ENCODE peak calls at places on chromosomes 7 and 10, in seven cellular contexts. I, V, H, N, K, C and B are unnamed samples.

GRCh38 chr10:124416733-124417132 is 2.0 kb downstream of the OAT start:
- DNase-seq in V (no peak), N (no peak), I (no peak), H (no peak), C (peak; percentile 31), K (no peak), B (no peak)

GRCh38 chr7:43057151-43057550 is 55.3 kb upstream of the HECW1 start:
- DNase-seq in K (no peak), C (no peak), H (no peak), N (no peak), I (no peak), V (no peak), B (no peak)

GRCh38 chr7:137772748-137773147 is 74.0 kb downstream of the DGKI start:
- DNase-seq in I (no peak), K (no peak), H (no peak), V (no peak), N (no peak), C (no peak), B (no peak)

GRCh38 chr7:99109108-99110051 is 34.5 kb downstream of the SMURF1 start:
- DNase-seq in C (no peak), V (peak; percentile 60), N (no peak), H (peak; percentile 50), I (no peak), K (peak; percentile 17), B (peak; percentile 37)

GRCh38 chr10:4981722-4982471 is 18.7 kb downstream of the AKR1C1 start:
- DNase-seq in N (no peak), V (no peak), K (no peak), I (peak; percentile 66), C (peak; percentile 94), H (no peak), B (no peak)

GRCh38 chr10:78892383-78893191 is 176.2 kb upstream of the ZMIZ1 start:
- DNase-seq in N (no peak), K (no peak), H (no peak), I (peak; percentile 11), C (no peak), V (peak; percentile 8), B (peak; percentile 24)

GRCh38 chr10:128316327-128316726 is 190.1 kb upstream of the MKI67 start:
- DNase-seq in N (no peak), C (no peak), H (no peak), I (no peak), V (no peak), K (no peak), B (no peak)

GRCh38 chr7:3003936-3004335 is 39.7 kb downstream of the CARD11 start:
- DNase-seq in C (no peak), H (no peak), V (no peak), N (no peak), I (no peak), K (no peak), B (no peak)

GRCh38 chr7:135706858-135707569 is 21.0 kb downstream of the SLC13A4 start:
- DNase-seq in V (no peak), N (no peak), I (no peak), C (no peak), K (no peak), H (no peak), B (no peak)

GRCh38 chr10:124181656-124182055 is 88.3 kb upstream of the CHST15 start:
- DNase-seq in I (no peak), V (no peak), C (no peak), H (no peak), N (no peak), K (no peak), B (no peak)

GRCh38 chr10:29030855-29031254 is 258.0 kb upstream of the LYZL1 start:
- DNase-seq in N (no peak), K (no peak), V (no peak), H (no peak), C (no peak), I (no peak), B (no peak)

GRCh38 chr10:48390933-48391845 is 84.7 kb downstream of the MAPK8 start:
- DNase-seq in N (no peak), C (no peak), H (no peak), V (no peak), K (no peak), I (no peak), B (no peak)

GRCh38 chr7:131957338-131958025 is 401.1 kb upstream of the PODXL start:
- DNase-seq in N (no peak), C (no peak), K (no peak), V (no peak), H (no peak), I (no peak), B (no peak)

GRCh38 chr7:45203947-45204445 is 46.4 kb downstream of the RAMP3 start:
- DNase-seq in C (no peak), I (no peak), K (no peak), H (no peak), V (peak; percentile 20), N (no peak), B (no peak)
- H3K4me1 ChIP-seq in C (peaks cover 5% of the 10 kb centered on the region), I (no peaks in the 10 kb centered on the region), K (peaks cover 3% of the 10 kb centered on the region), H (peaks cover 5% of the 10 kb centered on the region), V (no peaks in the 10 kb centered on the region), N (no peaks in the 10 kb centered on the region), B (no peaks in the 10 kb centered on the region)

GRCh38 chr7:95899919-95900513 is 127.7 kb downstream of the DYNC1I1 start:
- DNase-seq in C (peak; percentile 14), H (no peak), V (no peak), K (no peak), N (no peak), I (no peak), B (peak; percentile 50)
- TF ChIP-seq CTCF in C (no peak), H (no peak), V (no peak), K (no peak), N (no peak), I (no peak), B (peak; percentile 60)

GRCh38 chr10:2463301-2463700 is 604.0 kb upstream of the PFKP start:
- DNase-seq in H (no peak), I (no peak), N (no peak), C (no peak), K (no peak), V (no peak), B (no peak)
- H3K4me1 ChIP-seq in H (no peaks in the 10 kb centered on the region), I (no peaks in the 10 kb centered on the region), N (no peaks in the 10 kb centered on the region), C (no peaks in the 10 kb centered on the region), K (no peaks in the 10 kb centered on the region), V (no peaks in the 10 kb centered on the region), B (no peaks in the 10 kb centered on the region)

GRCh38 chr7:27133409-27134157 is 3.0 kb upstream of the HOXA4 start:
- DNase-seq in V (no peak), C (peak; percentile 45), H (no peak), K (no peak), I (peak; percentile 69), N (no peak), B (no peak)
- TF ChIP-seq CTCF in V (no peak), C (no peak), H (no peak), K (no peak), I (no peak), N (no peak), B (no peak)

DNA sequence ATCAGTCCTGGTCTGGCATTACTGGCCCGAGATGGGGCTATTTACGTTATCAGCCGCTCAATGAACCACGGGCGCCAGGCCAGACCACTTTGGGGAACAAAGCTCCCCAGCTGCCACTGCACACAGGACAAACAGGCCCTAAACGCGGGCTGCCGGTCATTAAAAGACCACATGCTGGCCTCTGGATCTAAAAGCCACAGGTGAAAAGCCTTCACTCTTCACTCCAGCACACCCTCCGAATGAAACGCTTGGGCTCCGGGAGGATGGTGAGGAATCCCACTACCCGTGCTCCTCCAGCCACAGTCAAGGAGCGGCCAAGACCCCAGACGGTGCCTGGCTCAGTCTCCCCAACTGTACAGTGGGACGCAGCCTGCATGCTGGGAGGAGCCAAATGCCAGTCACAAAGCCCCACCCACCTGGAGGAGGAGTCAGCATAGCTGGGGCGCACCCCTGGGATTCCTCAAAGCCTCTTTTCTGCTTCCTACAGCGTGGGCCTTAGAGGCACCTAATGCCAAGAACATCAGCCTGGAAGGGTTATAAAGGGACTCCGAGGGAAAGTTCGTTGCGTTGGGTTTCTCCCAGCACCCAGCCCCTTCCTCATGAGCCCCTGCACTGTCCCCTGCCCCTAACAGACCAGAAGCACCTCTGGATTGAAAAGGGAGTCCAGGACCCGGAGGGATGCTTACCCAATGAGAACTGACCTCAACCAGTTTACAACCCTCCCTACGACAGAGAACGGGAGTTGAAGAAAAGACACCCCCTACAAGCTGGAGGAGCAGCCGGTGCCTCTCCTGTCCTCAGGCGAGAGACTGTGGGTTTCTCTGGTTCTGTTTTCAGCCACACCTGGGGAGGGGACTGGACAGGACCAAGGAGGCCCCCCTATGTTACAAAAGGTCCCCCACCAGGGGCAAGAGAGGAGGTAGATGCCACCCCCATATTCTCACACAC is 4.7 kb downstream of the PDGFA start:
- DNase-seq in N (no peak), K (no peak), C (no peak), H (peak; percentile 55), I (peak; percentile 87), V (no peak), B (no peak)
- H3K4me1 ChIP-seq in N (peaks cover 16% of the 10 kb centered on the region), K (peaks cover 10% of the 10 kb centered on the region), C (peaks cover 18% of the 10 kb centered on the region), H (peaks cover 35% of the 10 kb centered on the region), I (peaks cover 18% of the 10 kb centered on the region), V (peaks cover 32% of the 10 kb centered on the region), B (no peaks in the 10 kb centered on the region)

GRCh38 chr10:52567247-52567580 is 205.4 kb downstream of the MBL2 start:
- DNase-seq in N (no peak), C (no peak), V (no peak), K (no peak), I (no peak), H (no peak), B (no peak)

GRCh38 chr10:52568309-52568708 is 204.3 kb downstream of the MBL2 start:
- DNase-seq in N (no peak), K (no peak), I (no peak), H (no peak), V (no peak), C (no peak), B (no peak)

GRCh38 chr10:52563361-52563760 is 209.2 kb downstream of the MBL2 start:
- DNase-seq in V (no peak), I (no peak), K (no peak), C (no peak), H (no peak), N (no peak), B (no peak)

GRCh38 chr10:52570490-52570889 is 202.1 kb downstream of the MBL2 start:
- DNase-seq in H (no peak), N (no peak), I (no peak), K (no peak), C (no peak), V (no peak), B (no peak)

DNA sequence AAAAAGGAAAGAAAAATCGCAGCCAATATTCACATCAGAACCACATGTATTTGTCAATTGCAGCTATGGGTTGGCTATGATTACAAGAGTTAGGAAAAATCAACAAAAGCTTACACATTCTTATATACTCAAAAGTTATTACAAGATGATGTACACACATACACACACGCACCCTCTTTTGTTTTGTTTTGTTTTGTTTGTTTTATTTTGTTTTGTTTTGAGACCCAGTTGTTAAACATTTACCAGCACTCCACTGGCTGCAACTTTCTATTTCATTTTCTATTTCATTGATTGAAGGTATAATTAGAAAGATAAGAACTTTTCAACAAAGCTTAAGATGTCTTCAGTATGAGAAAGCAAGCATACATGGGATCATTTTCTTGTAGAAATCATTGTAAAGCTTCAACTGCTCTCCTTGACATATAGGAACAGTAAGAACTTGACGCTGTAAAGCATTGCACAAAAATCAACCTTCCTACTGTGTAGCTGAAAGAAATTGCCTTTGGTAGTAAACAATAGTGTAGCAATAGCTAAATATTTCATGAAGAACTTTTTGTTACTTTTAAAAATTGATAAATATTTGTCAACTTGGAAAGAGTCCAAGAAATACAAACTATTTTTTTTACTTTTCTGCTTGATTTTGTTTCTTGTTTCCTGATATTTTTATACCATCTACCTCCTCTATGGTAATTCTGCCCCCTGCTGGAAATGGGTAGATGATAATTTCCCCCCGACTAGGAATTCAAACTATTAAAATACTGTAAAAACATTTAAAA is 205.9 kb downstream of the MBL2 start:
- DNase-seq in V (no peak), N (no peak), K (no peak), C (peak; percentile 65), I (no peak), H (no peak), B (peak; percentile 11)
- TF ChIP-seq CTCF in V (no peak), N (peak; percentile 29), K (no peak), C (peak; percentile 87), I (no peak), H (peak; percentile 14), B (peak; percentile 54)